ENCODE peak calls at places on chromosomes 4 and X, in seven cellular contexts. I, K, Y, P, E, T and O are unnamed samples. For H3K4me1, the result is how much of the 10 kb centered on the place peaks cover.

GRCh38 chr4:150789864-150790263 is 207.9 kb downstream of the MAB21L2 start:
- DNase-seq in E (no peak), T (no peak), P (no peak), I (no peak), Y (no peak), K (peak), O (no peak)

GRCh38 chr4:169337510-169337909 is 66.8 kb upstream of the SH3RF1 start:
- DNase-seq in T (no peak), Y (no peak), P (peak), E (no peak), K (no peak), I (no peak), O (no peak)

GRCh38 chrX:102516314-102516936 is at the start of gene TMSB15A:
- DNase-seq in K (peak), P (peak), E (peak), Y (peak), T (peak), I (peak), O (peak)

GRCh38 chr4:175253184-175253902 is 335.2 kb downstream of the ADAM29 start:
- DNase-seq in P (no peak), E (no peak), I (no peak), K (peak), T (no peak), Y (no peak), O (no peak)

GRCh38 chrX:40107291-40108083 is 9.7 kb upstream of the BCOR start:
- DNase-seq in K (peak), E (peak), T (peak), Y (peak), I (peak), P (peak), O (peak)

GRCh38 chr4:90841676-90842075 is 714.5 kb downstream of the CCSER1 start:
- DNase-seq in I (no peak), K (no peak), P (peak), E (no peak), Y (no peak), T (no peak), O (no peak)

GRCh38 chr4:98508825-98509539 is 149.4 kb downstream of the TSPAN5 start:
- DNase-seq in I (no peak), T (no peak), K (no peak), Y (no peak), E (no peak), P (no peak), O (no peak)

GRCh38 chrX:9829308-9830267 is 43.4 kb downstream of the SHROOM2 start:
- DNase-seq in K (no peak), T (no peak), E (no peak), Y (peak), P (peak), I (no peak), O (no peak)

GRCh38 chr4:80255374-80256095 is 10.9 kb upstream of the FGF5 start:
- DNase-seq in K (no peak), Y (no peak), I (no peak), E (no peak), T (no peak), P (no peak), O (no peak)

GRCh38 chr4:99844048-99844447 is 27.4 kb downstream of the DAPP1 start:
- DNase-seq in T (no peak), K (no peak), I (no peak), E (no peak), Y (no peak), P (no peak), O (no peak)

GRCh38 chr4:108540536-108540935 is 79.8 kb upstream of the RPL34 start:
- DNase-seq in K (no peak), T (no peak), P (no peak), E (no peak), Y (no peak), I (no peak), O (no peak)

DNA sequence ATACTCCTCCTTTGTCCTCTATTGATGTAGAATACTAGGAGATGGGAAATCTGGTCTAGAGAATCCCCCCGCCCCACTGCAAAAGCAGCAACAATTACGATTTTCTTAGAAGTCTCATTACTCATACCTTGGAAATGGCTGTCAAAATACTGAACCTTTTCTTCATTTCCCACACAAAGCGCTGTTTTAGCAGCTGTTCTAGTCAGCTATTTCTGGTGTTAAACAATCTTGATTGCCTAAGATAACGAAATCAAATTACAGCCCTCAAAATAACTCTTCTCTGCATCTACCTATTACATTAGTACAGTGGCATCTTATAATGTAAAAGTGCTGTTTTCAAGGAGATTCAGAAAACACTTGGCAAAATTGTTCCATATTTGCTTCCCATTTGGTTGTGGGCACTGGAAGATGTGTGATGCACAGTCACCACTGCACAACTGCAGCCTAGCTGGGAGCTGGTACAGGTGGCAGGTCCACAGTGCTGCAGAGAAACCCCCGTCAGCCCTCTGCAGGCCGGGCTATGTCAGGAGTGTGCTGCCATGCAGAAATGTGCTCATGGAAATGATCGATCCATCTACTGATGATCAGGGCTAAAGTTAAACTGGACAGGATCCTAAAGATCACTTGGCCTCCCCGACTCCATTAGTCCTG is 50.4 kb downstream of the TBC1D9 start:
- DNase-seq in I (no peak), P (no peak), T (no peak), Y (no peak), K (no peak), E (no peak), O (no peak)
- H3K27ac ChIP-seq in I (no peak), P (no peak), T (no peak), Y (no peak), K (no peak), E (no peak), O (no peak)

GRCh38 chrX:97529801-97530200 is 646.1 kb downstream of the RPA4 start:
- DNase-seq in I (no peak), E (no peak), Y (peak), K (no peak), T (no peak), P (peak), O (no peak)
- H3K4me1 ChIP-seq in I (under half), E (under half), Y (under half), K (under half), T (under half), P (under half), O (under half)

GRCh38 chr4:7817877-7818675 is 121.6 kb downstream of the AFAP1 start:
- DNase-seq in Y (peak), E (no peak), P (peak), T (no peak), K (no peak), I (no peak), O (peak)
- H3K27ac ChIP-seq in Y (peak), E (no peak), P (peak), T (peak), K (no peak), I (no peak), O (peak)

GRCh38 chr4:113689394-113689793 is 72.1 kb downstream of the CAMK2D start:
- DNase-seq in K (no peak), E (no peak), T (no peak), I (no peak), Y (no peak), P (no peak), O (no peak)
- H3K4me1 ChIP-seq in K (under half), E (under half), T (under half), I (under half), Y (under half), P (under half), O (under half)

GRCh38 chrX:23552289-23552688 is 115.0 kb upstream of the PRDX4 start:
- DNase-seq in Y (no peak), I (no peak), E (no peak), T (no peak), K (no peak), P (peak), O (no peak)

GRCh38 chrX:23554304-23554703 is 113.0 kb upstream of the PRDX4 start:
- DNase-seq in P (peak), E (no peak), T (no peak), K (peak), Y (peak), I (no peak), O (no peak)

GRCh38 chrX:23559975-23560374 is 107.3 kb upstream of the PRDX4 start:
- DNase-seq in Y (no peak), P (no peak), K (peak), I (no peak), E (no peak), T (no peak), O (no peak)

DNA sequence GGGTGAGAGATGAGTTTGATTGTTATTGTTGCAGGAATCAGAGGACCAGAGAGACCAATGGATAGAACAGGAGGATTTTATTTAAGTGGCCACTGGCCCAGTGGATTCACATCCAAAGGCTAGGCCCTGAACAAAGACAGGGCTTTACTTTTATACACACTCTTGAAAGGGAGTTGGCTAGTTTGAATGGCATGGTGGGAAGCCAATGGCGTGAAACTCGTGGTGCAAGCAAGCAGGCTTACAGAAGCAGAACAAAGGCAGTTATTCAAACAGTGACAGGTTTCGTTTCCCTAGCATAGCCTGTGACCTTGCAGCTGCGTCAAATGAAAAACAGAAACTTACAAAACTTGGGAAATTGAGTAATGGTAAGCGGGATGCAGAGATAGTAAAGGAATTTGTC is 110.2 kb upstream of the PRDX4 start:
- DNase-seq in P (peak), E (no peak), K (no peak), I (no peak), T (no peak), Y (no peak), O (no peak)
- H3K27ac ChIP-seq in P (no peak), E (no peak), K (no peak), I (no peak), T (no peak), Y (no peak), O (no peak)

GRCh38 chr4:48339642-48340041 is 1.7 kb upstream of the SLAIN2 start:
- DNase-seq in P (no peak), T (no peak), K (no peak), Y (no peak), I (no peak), E (no peak), O (no peak)

GRCh38 chr4:48342559-48342878 is 1.2 kb downstream of the SLAIN2 start:
- DNase-seq in E (no peak), I (no peak), P (no peak), T (no peak), Y (no peak), K (no peak), O (no peak)

GRCh38 chr4:48340905-48341775 is at the start of gene SLAIN2:
- DNase-seq in P (peak), K (peak), I (peak), T (peak), Y (peak), E (peak), O (peak)

GRCh38 chr4:48341776-48342558 is 638 bp downstream of the SLAIN2 start:
- DNase-seq in Y (peak), E (peak), T (peak), I (peak), K (peak), P (peak), O (peak)

DNA sequence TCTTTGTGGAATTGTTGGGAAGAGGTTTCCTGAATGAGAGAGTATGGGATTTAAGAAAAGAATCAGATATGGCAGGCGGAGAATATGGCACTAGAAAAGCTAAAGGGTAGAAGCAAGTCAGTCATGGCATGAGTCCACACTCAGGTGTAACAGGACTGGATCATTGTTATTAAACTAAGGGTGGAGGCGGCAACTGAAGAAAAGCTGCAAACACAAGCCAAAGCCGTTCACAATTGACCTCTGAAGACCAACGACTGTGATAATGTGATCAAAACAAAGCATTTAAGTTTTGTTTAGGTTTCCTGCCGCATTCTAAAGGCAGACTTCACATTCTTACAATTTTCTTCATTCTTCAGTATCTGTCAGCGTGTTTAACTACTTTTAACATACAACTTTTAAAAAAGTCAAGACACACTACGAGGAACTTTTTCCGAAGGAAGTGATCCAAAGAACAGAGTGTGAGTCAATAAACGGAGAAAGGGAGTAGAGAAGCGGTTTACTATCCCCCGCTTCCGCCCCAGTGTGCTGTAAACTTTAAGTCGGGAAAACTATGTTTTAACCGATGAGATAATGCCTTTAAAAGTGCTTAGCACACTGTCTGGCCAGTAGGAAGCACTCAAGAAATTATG is 939 bp upstream of the SLAIN2 start:
- DNase-seq in T (no peak), Y (peak), E (no peak), I (no peak), K (peak), P (peak), O (no peak)
- H3K4me1 ChIP-seq in T (under half), Y (under half), E (under half), I (under half), K (under half), P (under half), O (under half)

GRCh38 chrX:41558531-41558930 is 111.4 kb downstream of the NYX start:
- DNase-seq in T (no peak), Y (no peak), E (no peak), I (no peak), P (peak), K (peak), O (no peak)

GRCh38 chrX:41559662-41560061 is 112.5 kb downstream of the NYX start:
- DNase-seq in P (peak), E (no peak), K (no peak), T (no peak), Y (peak), I (no peak), O (no peak)

GRCh38 chrX:41561045-41561444 is 113.9 kb downstream of the NYX start:
- DNase-seq in Y (peak), I (no peak), E (no peak), P (peak), K (no peak), T (no peak), O (no peak)

GRCh38 chrX:41556958-41557357 is 109.8 kb downstream of the NYX start:
- DNase-seq in E (no peak), P (no peak), T (no peak), K (no peak), I (no peak), Y (no peak), O (no peak)

DNA sequence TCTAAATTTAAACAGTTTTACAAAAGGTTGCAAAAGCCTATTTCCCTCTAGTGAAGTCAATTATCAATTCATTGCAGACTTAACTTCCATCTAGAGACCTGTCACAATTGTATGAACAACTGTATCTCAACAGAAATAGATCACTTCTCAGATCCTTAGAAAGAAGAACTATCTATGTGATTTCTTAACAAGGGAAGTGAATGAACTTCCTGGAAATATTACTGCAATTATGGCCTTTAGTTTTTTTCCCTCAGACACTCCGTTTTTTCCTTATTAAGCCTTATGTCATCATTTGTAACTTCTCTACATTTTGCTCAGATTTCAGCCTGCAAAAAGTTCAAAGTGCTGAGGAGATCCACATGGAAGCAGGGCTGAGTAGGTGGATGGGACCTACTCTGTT is 112.1 kb downstream of the NYX start:
- DNase-seq in K (no peak), P (no peak), E (no peak), I (no peak), Y (no peak), T (no peak), O (no peak)
- H3K27ac ChIP-seq in K (no peak), P (peak), E (peak), I (no peak), Y (peak), T (peak), O (no peak)